ENCODE peak calls at places on chromosomes 13 and 19, in four cellular contexts. One of them, this sample, is unnamed.

GRCh38 chr13:91384891-91385290 is 13.5 kb upstream of the GPC5 start:
- DNase-seq in HepG2: no peak
- DNase-seq in HCT116: no peak
- DNase-seq in K562: no peak
- DNase-seq in this sample: no peak

GRCh38 chr19:38478273-38478971 is 44.9 kb downstream of the RYR1 start:
- DNase-seq in K562: peak
- DNase-seq in HCT116: peak
- DNase-seq in HepG2: peak
- DNase-seq in this sample: no peak

GRCh38 chr13:26482451-26483197 is 74.9 kb upstream of the WASF3 start:
- DNase-seq in HepG2: peak
- DNase-seq in HCT116: peak
- DNase-seq in K562: peak
- DNase-seq in this sample: peak

GRCh38 chr19:2291185-2291751 is 9.3 kb upstream of the PEAK3 start:
- DNase-seq in HepG2: no peak
- DNase-seq in K562: no peak
- DNase-seq in HCT116: no peak
- DNase-seq in this sample: no peak

GRCh38 chr13:99863789-99864626 is 107.6 kb downstream of the ZIC5 start:
- DNase-seq in K562: no peak
- DNase-seq in HCT116: no peak
- DNase-seq in HepG2: no peak
- DNase-seq in this sample: no peak

GRCh38 chr19:19451429-19452240 is 46.2 kb downstream of the GATAD2A start:
- DNase-seq in HepG2: no peak
- DNase-seq in HCT116: no peak
- DNase-seq in K562: no peak
- DNase-seq in this sample: no peak

GRCh38 chr13:46552888-46553520 is at the start of gene LRCH1:
- DNase-seq in K562: peak
- DNase-seq in HCT116: peak
- DNase-seq in HepG2: peak
- DNase-seq in this sample: no peak

GRCh38 chr19:42255766-42256750 is 1.1 kb upstream of the ERF start:
- DNase-seq in HepG2: no peak
- DNase-seq in K562: peak
- DNase-seq in HCT116: no peak
- DNase-seq in this sample: no peak

GRCh38 chr19:45522010-45522941 is 15.0 kb downstream of the VASP start:
- DNase-seq in K562: no peak
- DNase-seq in HepG2: no peak
- DNase-seq in HCT116: no peak
- DNase-seq in this sample: no peak

GRCh38 chr13:23993439-23993980 is 96.2 kb upstream of the C1QTNF9B start:
- DNase-seq in HepG2: no peak
- DNase-seq in HCT116: no peak
- DNase-seq in K562: no peak
- DNase-seq in this sample: no peak

GRCh38 chr19:38506723-38507550 is 73.4 kb downstream of the RYR1 start:
- DNase-seq in HCT116: peak
- DNase-seq in K562: peak
- DNase-seq in HepG2: peak
- DNase-seq in this sample: peak

GRCh38 chr13:33590936-33591335 is 227.0 kb upstream of the RFC3 start:
- DNase-seq in HepG2: no peak
- DNase-seq in K562: no peak
- DNase-seq in HCT116: no peak
- DNase-seq in this sample: no peak

GRCh38 chr19:42199440-42200115 is 17.9 kb downstream of the DEDD2 start:
- DNase-seq in K562: peak
- DNase-seq in HCT116: no peak
- DNase-seq in HepG2: no peak
- DNase-seq in this sample: no peak

GRCh38 chr13:23273498-23273897 is 92.7 kb downstream of the SGCG start:
- DNase-seq in HepG2: no peak
- DNase-seq in K562: no peak
- DNase-seq in HCT116: no peak
- DNase-seq in this sample: no peak

GRCh38 chr13:25462301-25463125 is 90.7 kb downstream of the ATP8A2 start:
- DNase-seq in HCT116: no peak
- DNase-seq in K562: no peak
- DNase-seq in HepG2: no peak
- DNase-seq in this sample: no peak

GRCh38 chr19:584240-585001 is 5.3 kb upstream of the HCN2 start:
- DNase-seq in HepG2: no peak
- DNase-seq in HCT116: no peak
- DNase-seq in K562: peak
- DNase-seq in this sample: no peak

GRCh38 chr13:112980441-112980840 is 11.4 kb downstream of the MCF2L start:
- DNase-seq in HCT116: no peak
- DNase-seq in HepG2: no peak
- DNase-seq in K562: no peak
- DNase-seq in this sample: no peak

GRCh38 chr19:54154603-54155345 is 4.7 kb downstream of the LENG1 start:
- DNase-seq in HCT116: no peak
- DNase-seq in K562: no peak
- DNase-seq in HepG2: no peak
- DNase-seq in this sample: no peak

GRCh38 chr13:40402931-40403412 is 263.5 kb downstream of the FOXO1 start:
- DNase-seq in K562: no peak
- DNase-seq in HCT116: no peak
- DNase-seq in HepG2: peak
- DNase-seq in this sample: no peak

GRCh38 chr19:13091400-13092161 is 11.1 kb downstream of the LYL1 start:
- DNase-seq in K562: no peak
- DNase-seq in HCT116: no peak
- DNase-seq in HepG2: no peak
- DNase-seq in this sample: no peak

GRCh38 chr13:37546087-37546486 is 52.5 kb downstream of the POSTN start:
- DNase-seq in HCT116: no peak
- DNase-seq in HepG2: no peak
- DNase-seq in K562: no peak
- DNase-seq in this sample: no peak

GRCh38 chr13:109345433-109345941 is 440.9 kb downstream of the IRS2 start:
- DNase-seq in HepG2: no peak
- DNase-seq in HCT116: no peak
- DNase-seq in K562: no peak
- DNase-seq in this sample: no peak

GRCh38 chr19:33905937-33906577 is 109.4 kb downstream of the KCTD15 start:
- DNase-seq in HCT116: no peak
- DNase-seq in HepG2: no peak
- DNase-seq in K562: peak
- DNase-seq in this sample: no peak

GRCh38 chr19:32343550-32344262 is 1.7 kb upstream of the ZNF507 start:
- DNase-seq in K562: no peak
- DNase-seq in HepG2: peak
- DNase-seq in HCT116: no peak
- DNase-seq in this sample: no peak

GRCh38 chr13:28597641-28598040 is 61.3 kb upstream of the POMP start:
- DNase-seq in HCT116: no peak
- DNase-seq in HepG2: no peak
- DNase-seq in K562: no peak
- DNase-seq in this sample: no peak

GRCh38 chr13:55728229-55728628 is 1412.5 kb upstream of the PRR20A start:
- DNase-seq in HCT116: no peak
- DNase-seq in K562: no peak
- DNase-seq in HepG2: no peak
- DNase-seq in this sample: no peak

GRCh38 chr13:101875717-101876393 is 423.4 kb downstream of the ITGBL1 start:
- DNase-seq in HepG2: peak
- DNase-seq in HCT116: no peak
- DNase-seq in K562: no peak
- DNase-seq in this sample: peak

GRCh38 chr19:18100710-18101109 is 3.1 kb downstream of the MAST3 start:
- DNase-seq in K562: peak
- DNase-seq in HCT116: no peak
- DNase-seq in HepG2: peak
- DNase-seq in this sample: no peak

GRCh38 chr19:39843919-39844793 is 2.0 kb downstream of the FBL start:
- DNase-seq in HCT116: no peak
- DNase-seq in K562: peak
- DNase-seq in HepG2: peak
- DNase-seq in this sample: peak

GRCh38 chr13:56528040-56528760 is 612.5 kb upstream of the PRR20A start:
- DNase-seq in HepG2: no peak
- DNase-seq in K562: no peak
- DNase-seq in HCT116: no peak
- DNase-seq in this sample: no peak

GRCh38 chr13:42964681-42965305 is 27.2 kb downstream of the EPSTI1 start:
- DNase-seq in K562: no peak
- DNase-seq in HCT116: no peak
- DNase-seq in HepG2: no peak
- DNase-seq in this sample: no peak

GRCh38 chr13:112746044-112746443 is 56.2 kb downstream of the ATP11A start:
- DNase-seq in HepG2: no peak
- DNase-seq in K562: no peak
- DNase-seq in HCT116: no peak
- DNase-seq in this sample: no peak

GRCh38 chr19:41641879-41642485 is 15.1 kb upstream of the CEACAM4 start:
- DNase-seq in HCT116: peak
- DNase-seq in K562: peak
- DNase-seq in HepG2: peak
- DNase-seq in this sample: peak

GRCh38 chr19:39128511-39129079 is 3.0 kb downstream of the PAK4 start:
- DNase-seq in HCT116: no peak
- DNase-seq in HepG2: no peak
- DNase-seq in K562: no peak
- DNase-seq in this sample: no peak

GRCh38 chr19:4991538-4991937 is 22.6 kb downstream of the KDM4B start:
- DNase-seq in HepG2: no peak
- DNase-seq in HCT116: no peak
- DNase-seq in K562: no peak
- DNase-seq in this sample: no peak
- TF ChIP-seq TCF7L2 in HepG2: no peak
- TF ChIP-seq TCF7L2 in HCT116: no peak
- TF ChIP-seq TCF7L2 in K562: no peak
- TF ChIP-seq TCF7L2 in this sample: no peak

GRCh38 chr13:41827507-41828213 is 133.2 kb downstream of the VWA8 start:
- DNase-seq in K562: no peak
- DNase-seq in HCT116: peak
- DNase-seq in HepG2: no peak
- DNase-seq in this sample: peak
- TF ChIP-seq POLR2AphosphoS5 in K562: no peak
- TF ChIP-seq POLR2AphosphoS5 in HCT116: no peak
- TF ChIP-seq POLR2AphosphoS5 in HepG2: no peak
- TF ChIP-seq POLR2AphosphoS5 in this sample: no peak

DNA sequence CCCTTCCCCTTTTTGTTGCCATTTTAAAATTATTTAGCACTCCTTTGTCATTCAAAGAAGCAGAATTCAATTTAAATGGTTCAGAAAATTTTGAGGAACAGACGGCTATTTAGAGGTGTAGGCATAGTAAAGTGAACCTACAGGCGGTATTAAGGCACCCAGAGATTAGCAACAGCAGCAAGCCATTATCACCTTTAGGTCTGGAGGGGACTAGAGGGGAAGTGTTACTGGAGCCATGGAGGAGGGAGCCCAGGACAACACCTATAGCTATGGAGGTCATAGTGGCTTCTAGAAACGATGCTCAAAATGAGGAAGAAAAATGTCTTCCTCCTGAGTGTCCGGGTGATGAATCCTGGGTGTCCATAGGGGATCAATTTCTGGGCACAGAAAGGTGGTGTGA is 25.8 kb upstream of the MBNL2 start:
- DNase-seq in K562: no peak
- DNase-seq in HCT116: no peak
- DNase-seq in HepG2: no peak
- DNase-seq in this sample: no peak
- TF ChIP-seq TCF7L2 in K562: no peak
- TF ChIP-seq TCF7L2 in HCT116: no peak
- TF ChIP-seq TCF7L2 in HepG2: no peak
- TF ChIP-seq TCF7L2 in this sample: no peak

GRCh38 chr13:44313674-44314073 is 60.0 kb upstream of the SERP2 start:
- DNase-seq in HepG2: no peak
- DNase-seq in K562: peak
- DNase-seq in HCT116: peak
- DNase-seq in this sample: peak

GRCh38 chr13:44312898-44313551 is 60.6 kb upstream of the SERP2 start:
- DNase-seq in HepG2: peak
- DNase-seq in HCT116: peak
- DNase-seq in K562: no peak
- DNase-seq in this sample: peak

GRCh38 chr13:44309771-44310767 is 63.6 kb upstream of the SERP2 start:
- DNase-seq in HepG2: no peak
- DNase-seq in HCT116: no peak
- DNase-seq in K562: no peak
- DNase-seq in this sample: no peak

GRCh38 chr13:44312131-44312530 is 61.5 kb upstream of the SERP2 start:
- DNase-seq in HCT116: no peak
- DNase-seq in K562: no peak
- DNase-seq in HepG2: no peak
- DNase-seq in this sample: no peak

GRCh38 chr13:44311011-44311481 is 62.6 kb upstream of the SERP2 start:
- DNase-seq in HepG2: no peak
- DNase-seq in K562: no peak
- DNase-seq in HCT116: no peak
- DNase-seq in this sample: no peak
- TF ChIP-seq POLR2AphosphoS5 in HepG2: no peak
- TF ChIP-seq POLR2AphosphoS5 in K562: no peak
- TF ChIP-seq POLR2AphosphoS5 in HCT116: no peak
- TF ChIP-seq POLR2AphosphoS5 in this sample: no peak

GRCh38 chr13:30846311-30846710 is 59.8 kb upstream of the MEDAG start:
- DNase-seq in HepG2: no peak
- DNase-seq in HCT116: no peak
- DNase-seq in K562: no peak
- DNase-seq in this sample: no peak

GRCh38 chr13:30843548-30843947 is 62.5 kb upstream of the MEDAG start:
- DNase-seq in K562: no peak
- DNase-seq in HepG2: no peak
- DNase-seq in HCT116: no peak
- DNase-seq in this sample: no peak

GRCh38 chr13:30844548-30845296 is 61.3 kb upstream of the MEDAG start:
- DNase-seq in K562: no peak
- DNase-seq in HepG2: no peak
- DNase-seq in HCT116: no peak
- DNase-seq in this sample: no peak

GRCh38 chr13:30846844-30847243 is 59.2 kb upstream of the MEDAG start:
- DNase-seq in K562: no peak
- DNase-seq in HepG2: peak
- DNase-seq in HCT116: no peak
- DNase-seq in this sample: no peak

GRCh38 chr13:30845297-30846214 is 60.5 kb upstream of the MEDAG start:
- DNase-seq in HepG2: peak
- DNase-seq in K562: no peak
- DNase-seq in HCT116: no peak
- DNase-seq in this sample: no peak
- TF ChIP-seq TCF7L2 in HepG2: no peak
- TF ChIP-seq TCF7L2 in K562: no peak
- TF ChIP-seq TCF7L2 in HCT116: no peak
- TF ChIP-seq TCF7L2 in this sample: no peak

This sample was measured in Panc1.